ENCODE peak calls at places on chromosome 1, in five cellular contexts. G is adrenal gland, F is upper lobe of left lung, N is suprapubic skin, V is tibial nerve. M is an unnamed sample.

GRCh38 chr1:179816196-179816960 is 61.2 kb downstream of the TOR1AIP2 start:
- DNase-seq in G (no peak), F (no peak), N (peak), V (peak), M (no peak)

GRCh38 chr1:145999321-146000024 is 3.1 kb upstream of the TXNIP start:
- DNase-seq in G (no peak), F (peak), N (peak), V (no peak), M (no peak)

GRCh38 chr1:26537951-26538352 is 8.4 kb downstream of the RPS6KA1 start:
- DNase-seq in G (no peak), F (peak), N (no peak), V (no peak), M (no peak)

GRCh38 chr1:81549588-81550127 is 251.1 kb upstream of the ADGRL2 start:
- DNase-seq in G (no peak), F (no peak), N (no peak), V (no peak), M (peak)

GRCh38 chr1:28259935-28260802 is 851 bp downstream of the SESN2 start:
- DNase-seq in G (peak), F (peak), N (peak), V (peak), M (no peak)

GRCh38 chr1:218479436-218480115 is 134.4 kb downstream of the TGFB2 start:
- DNase-seq in G (no peak), F (no peak), N (no peak), V (no peak), M (no peak)

GRCh38 chr1:116391207-116391606 is 18.2 kb downstream of the ATP1A1 start:
- DNase-seq in G (no peak), F (no peak), N (no peak), V (no peak), M (no peak)

GRCh38 chr1:156251527-156251926 is 3.7 kb upstream of the PAQR6 start:
- DNase-seq in G (no peak), F (no peak), N (no peak), V (no peak), M (no peak)

GRCh38 chr1:26391450-26391849 is 18.9 kb upstream of the ZNF683 start:
- DNase-seq in G (no peak), F (no peak), N (no peak), V (no peak), M (peak)

GRCh38 chr1:206030714-206031113 is 7.0 kb upstream of the CTSE start:
- DNase-seq in G (peak), F (peak), N (no peak), V (peak), M (peak)

GRCh38 chr1:99279525-99279924 is 15.2 kb downstream of the PLPPR4 start:
- DNase-seq in G (no peak), F (no peak), N (no peak), V (no peak), M (no peak)

GRCh38 chr1:89894802-89895201 is 74.0 kb downstream of the LRRC8D start:
- DNase-seq in G (no peak), F (no peak), N (no peak), V (no peak), M (no peak)

GRCh38 chr1:102434421-102434820 is 437.7 kb upstream of the OLFM3 start:
- DNase-seq in G (no peak), F (no peak), N (no peak), V (no peak), M (peak)

GRCh38 chr1:7108251-7108650 is 323.0 kb downstream of the CAMTA1 start:
- DNase-seq in G (no peak), F (no peak), N (no peak), V (no peak), M (no peak)

GRCh38 chr1:56797079-56797685 is 22.0 kb downstream of the FYB2 start:
- DNase-seq in G (no peak), F (no peak), N (no peak), V (no peak), M (no peak)

GRCh38 chr1:41650176-41650519 is 165.7 kb upstream of the EDN2 start:
- DNase-seq in G (no peak), F (peak), N (peak), V (no peak), M (no peak)

GRCh38 chr1:110068646-110069301 is 1.7 kb downstream of the ALX3 start:
- DNase-seq in G (no peak), F (no peak), N (no peak), V (no peak), M (no peak)

GRCh38 chr1:233584931-233585330 is 29.0 kb upstream of the KCNK1 start:
- DNase-seq in G (no peak), F (no peak), N (no peak), V (no peak), M (no peak)

GRCh38 chr1:233586301-233586700 is 27.6 kb upstream of the KCNK1 start:
- DNase-seq in G (no peak), F (no peak), N (no peak), V (no peak), M (no peak)

GRCh38 chr1:233584376-233584775 is 29.5 kb upstream of the KCNK1 start:
- DNase-seq in G (no peak), F (no peak), N (no peak), V (no peak), M (no peak)

GRCh38 chr1:233587958-233588799 is 25.7 kb upstream of the KCNK1 start:
- DNase-seq in G (no peak), F (no peak), N (no peak), V (no peak), M (no peak)

DNA sequence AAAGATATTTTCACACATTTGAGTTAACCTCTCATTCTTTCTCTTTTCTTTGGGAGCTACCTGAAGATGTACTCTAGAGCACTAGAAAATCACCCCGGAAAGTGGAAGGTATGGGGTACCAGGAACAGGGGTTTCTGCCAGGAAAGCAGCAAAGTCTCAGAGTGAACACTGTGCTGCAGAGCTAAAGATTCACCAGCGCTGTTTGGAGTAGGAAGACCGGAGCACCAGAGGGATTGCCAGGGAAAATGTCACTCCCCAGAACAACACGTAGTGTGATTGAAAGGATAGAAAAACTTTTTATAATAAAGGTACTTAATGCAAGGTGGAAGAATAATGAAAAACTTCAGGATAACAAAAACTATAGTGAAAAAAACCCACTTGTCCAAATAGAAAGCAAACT is 26.7 kb upstream of the KCNK1 start:
- DNase-seq in G (no peak), F (no peak), N (no peak), V (no peak), M (no peak)
- TF ChIP-seq POLR2A in G (no peak), F (no peak), N (no peak), V (no peak), M (no peak)

GRCh38 chr1:51284487-51284954 is 45.8 kb downstream of the TTC39A start:
- DNase-seq in G (peak), F (peak), N (no peak), V (no peak), M (no peak)
- TF ChIP-seq POLR2A in G (peak), F (no peak), N (no peak), V (no peak), M (no peak)

GRCh38 chr1:112673589-112674439 is 645 bp upstream of the MOV10 start:
- DNase-seq in G (no peak), F (no peak), N (no peak), V (peak), M (no peak)
- TF ChIP-seq POLR2A in G (no peak), F (no peak), N (no peak), V (no peak), M (no peak)

GRCh38 chr1:94532077-94532476 is 9.5 kb downstream of the F3 start:
- DNase-seq in G (no peak), F (no peak), N (no peak), V (no peak), M (no peak)

GRCh38 chr1:94528826-94529225 is 12.7 kb downstream of the F3 start:
- DNase-seq in G (no peak), F (no peak), N (no peak), V (no peak), M (no peak)

GRCh38 chr1:94530373-94530878 is 11.1 kb downstream of the F3 start:
- DNase-seq in G (no peak), F (no peak), N (no peak), V (no peak), M (no peak)

GRCh38 chr1:94529416-94529815 is 12.1 kb downstream of the F3 start:
- DNase-seq in G (no peak), F (no peak), N (no peak), V (no peak), M (no peak)

GRCh38 chr1:94531664-94532063 is 9.9 kb downstream of the F3 start:
- DNase-seq in G (no peak), F (no peak), N (no peak), V (no peak), M (no peak)
- TF ChIP-seq POLR2A in G (no peak), F (no peak), N (no peak), V (no peak), M (no peak)

DNA sequence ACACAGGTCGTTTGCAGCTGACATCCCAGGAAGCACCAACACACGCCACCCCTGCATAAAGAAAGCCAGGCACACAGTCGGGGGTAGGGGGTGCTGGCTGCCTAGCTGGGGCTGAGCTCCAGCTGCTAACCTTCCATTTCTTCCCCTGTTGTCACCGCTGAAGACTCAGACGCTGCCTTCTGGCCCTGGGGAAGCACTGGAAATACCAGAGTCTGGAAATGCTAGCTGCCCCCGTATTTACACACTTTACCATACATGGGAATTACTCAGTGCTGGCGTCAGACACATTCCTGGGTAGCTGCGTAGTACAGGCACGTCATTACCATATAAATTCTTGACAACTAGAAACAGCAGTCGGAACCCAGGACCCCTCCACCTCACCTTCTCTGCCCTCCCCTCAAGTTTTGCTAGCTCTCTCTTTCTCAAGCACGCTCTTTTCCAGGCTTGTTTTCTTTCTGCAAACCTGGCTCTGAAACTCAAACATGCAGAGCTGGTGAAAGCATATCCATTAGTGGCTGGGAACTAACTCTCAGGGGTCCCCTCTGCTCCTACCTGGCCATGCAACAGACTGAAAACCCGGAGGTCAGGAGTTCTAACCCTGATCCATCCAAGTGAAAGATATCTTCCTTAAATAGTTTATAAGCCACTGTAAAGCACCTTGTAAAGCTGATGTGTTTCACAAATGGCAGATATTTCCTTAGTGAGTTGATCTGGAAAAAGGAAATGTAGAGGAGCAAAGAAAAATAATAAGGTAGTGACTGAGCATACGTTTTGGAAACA is 3.3 kb downstream of the CSRP1 start:
- DNase-seq in G (no peak), F (peak), N (no peak), V (no peak), M (peak)
- TF ChIP-seq POLR2A in G (peak), F (peak), N (no peak), V (peak), M (no peak)

DNA sequence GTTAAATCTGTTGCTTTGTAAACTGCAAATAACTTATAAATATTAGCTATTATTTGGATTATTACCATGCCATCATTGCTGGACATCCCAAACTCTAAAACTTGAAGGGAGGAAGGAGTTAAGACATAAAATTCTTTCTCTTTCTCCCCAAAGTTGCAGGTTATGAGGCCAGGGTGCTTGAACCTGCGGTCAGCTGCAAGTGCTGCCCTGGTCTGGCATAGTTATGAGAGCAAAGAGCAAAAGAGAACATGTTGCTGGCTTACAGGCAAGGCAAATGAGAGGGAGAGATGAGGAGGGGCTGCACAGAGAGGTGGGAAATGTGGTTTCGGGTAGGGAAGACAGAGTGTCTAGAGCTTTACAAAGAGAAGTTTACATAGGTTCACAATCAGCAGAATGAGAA is 30.8 kb downstream of the GADD45A start:
- DNase-seq in G (no peak), F (no peak), N (no peak), V (no peak), M (no peak)
- TF ChIP-seq POLR2A in G (no peak), F (no peak), N (no peak), V (no peak), M (no peak)

DNA sequence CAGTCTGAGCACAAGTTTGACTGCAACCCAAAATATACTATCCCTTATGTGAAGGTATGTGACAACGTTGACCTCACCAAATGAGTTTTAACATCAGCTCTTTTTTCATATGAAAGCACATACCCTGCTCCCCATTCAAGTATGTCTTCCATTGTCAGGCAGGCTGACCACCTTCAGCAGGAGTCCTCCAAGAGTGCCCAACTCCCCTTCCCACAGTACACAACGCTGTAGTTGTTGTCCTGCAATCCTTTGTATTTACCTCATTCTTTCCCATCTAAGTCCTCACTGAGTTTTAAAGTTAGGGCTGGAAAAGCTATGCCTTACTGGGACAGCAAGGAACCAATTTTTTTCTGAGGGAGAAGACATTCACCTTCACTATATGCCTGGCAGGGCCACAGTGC is 14.7 kb downstream of the SFPQ start:
- DNase-seq in G (no peak), F (no peak), N (no peak), V (no peak), M (no peak)
- TF ChIP-seq POLR2A in G (no peak), F (no peak), N (no peak), V (no peak), M (no peak)

GRCh38 chr1:8418301-8418700 is 100.4 kb downstream of the SLC45A1 start:
- DNase-seq in G (no peak), F (no peak), N (no peak), V (no peak), M (no peak)

GRCh38 chr1:8420318-8420717 is 102.4 kb downstream of the SLC45A1 start:
- DNase-seq in G (no peak), F (no peak), N (no peak), V (no peak), M (no peak)

GRCh38 chr1:8419172-8419571 is 101.3 kb downstream of the SLC45A1 start:
- DNase-seq in G (no peak), F (no peak), N (no peak), V (no peak), M (no peak)

GRCh38 chr1:8421721-8422120 is 103.8 kb downstream of the SLC45A1 start:
- DNase-seq in G (no peak), F (no peak), N (no peak), V (peak), M (no peak)

DNA sequence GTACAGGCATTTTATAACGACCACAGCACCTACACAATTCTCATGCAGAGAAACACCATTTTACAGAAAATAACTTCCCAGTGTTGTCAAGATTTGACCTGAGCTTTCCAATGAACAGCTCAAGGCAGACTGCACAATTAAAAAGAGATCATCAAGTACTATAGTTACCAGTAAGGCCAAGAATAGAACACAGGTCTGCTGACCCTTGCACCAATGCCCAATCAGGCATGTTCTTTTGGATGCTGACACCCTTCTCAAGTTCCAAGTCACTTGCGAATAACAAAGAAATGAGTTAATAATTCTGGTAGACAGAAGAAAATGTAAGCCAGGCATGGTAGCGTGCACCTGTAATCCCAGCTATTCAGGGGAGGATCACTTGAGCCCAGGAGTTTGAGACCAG is 101.9 kb downstream of the SLC45A1 start:
- DNase-seq in G (no peak), F (no peak), N (no peak), V (no peak), M (no peak)
- TF ChIP-seq POLR2A in G (no peak), F (no peak), N (no peak), V (no peak), M (no peak)

M was measured in H54.